ENCODE peak calls at places on chromosomes 1 and 21, in five cellular contexts. S is naive thymus-derived CD4-positive, alpha-beta T cell; B is CD4-positive, CD25-positive, alpha-beta regulatory T cell; M is colonic mucosa; P is CD8-positive, alpha-beta memory T cell. W is an unnamed sample.

GRCh38 chr1:29239142-29239541 is 2.8 kb downstream of the PTPRU start:
- DNase-seq in S (no peak), B (no peak), M (no peak), P (no peak), W (peak; percentile 63)

GRCh38 chr1:78543941-78544630 is 53.3 kb downstream of the PTGFR start:
- DNase-seq in S (no peak), B (no peak), M (no peak), P (no peak), W (no peak)

GRCh38 chr1:228370941-228371740 is 35.5 kb downstream of the TRIM11 start:
- DNase-seq in S (no peak), B (no peak), M (no peak), P (no peak), W (peak; percentile 43)

GRCh38 chr1:164716992-164717703 is 158.2 kb downstream of the PBX1 start:
- DNase-seq in S (no peak), B (peak; percentile 0), M (no peak), P (no peak), W (peak; percentile 21)

GRCh38 chr1:1355376-1355775 is 3.0 kb downstream of the MXRA8 start:
- DNase-seq in S (no peak), B (no peak), M (no peak), P (no peak), W (no peak)

GRCh38 chr1:174812656-174813055 is 187.1 kb upstream of the CACYBP start:
- DNase-seq in S (no peak), B (no peak), M (no peak), P (no peak), W (no peak)

GRCh38 chr1:166905930-166906329 is 29.9 kb upstream of the TADA1 start:
- DNase-seq in S (no peak), B (no peak), M (no peak), P (no peak), W (no peak)

GRCh38 chr21:41678016-41678935 is 88.6 kb downstream of the RIPK4 start:
- DNase-seq in S (no peak), B (no peak), M (peak; percentile 86), P (no peak), W (peak; percentile 80)

GRCh38 chr1:23210351-23210785 is 6.9 kb downstream of the HTR1D start:
- DNase-seq in S (no peak), B (no peak), M (no peak), P (no peak), W (peak; percentile 34)

GRCh38 chr1:186819563-186819962 is 9.2 kb upstream of the PLA2G4A start:
- DNase-seq in S (no peak), B (no peak), M (no peak), P (no peak), W (no peak)

GRCh38 chr1:224450164-224450955 is 15.8 kb upstream of the WDR26 start:
- DNase-seq in S (no peak), B (peak; percentile 19), M (no peak), P (peak; percentile 16), W (no peak)

GRCh38 chr21:42107177-42107880 is 36.2 kb downstream of the UMODL1 start:
- DNase-seq in S (no peak), B (no peak), M (no peak), P (no peak), W (no peak)

GRCh38 chr1:183844806-183845205 is 39.9 kb downstream of the RGL1 start:
- DNase-seq in S (no peak), B (no peak), M (no peak), P (no peak), W (no peak)

GRCh38 chr1:66248257-66248656 is 285.7 kb upstream of the SGIP1 start:
- DNase-seq in S (no peak), B (no peak), M (no peak), P (no peak), W (no peak)

GRCh38 chr21:25283720-25284119 is 323.6 kb downstream of the MRPL39 start:
- DNase-seq in S (no peak), B (peak; percentile 20), M (no peak), P (peak; percentile 10), W (peak; percentile 3)

GRCh38 chr1:218439541-218440295 is 94.6 kb downstream of the TGFB2 start:
- DNase-seq in S (no peak), B (no peak), M (no peak), P (no peak), W (no peak)

GRCh38 chr1:222975472-222976122 is 160.8 kb downstream of the DISP1 start:
- DNase-seq in S (no peak), B (no peak), M (no peak), P (no peak), W (no peak)

GRCh38 chr1:234206651-234207284 is 166.5 kb upstream of the COA6 start:
- DNase-seq in S (no peak), B (no peak), M (no peak), P (no peak), W (peak; percentile 89)

GRCh38 chr1:56709269-56709880 is 64.3 kb downstream of the PRKAA2 start:
- DNase-seq in S (no peak), B (peak; percentile 49), M (no peak), P (no peak), W (peak; percentile 40)

GRCh38 chr1:1001631-1002300 is 1.9 kb upstream of the HES4 start:
- DNase-seq in S (peak; percentile 89), B (peak; percentile 42), M (peak; percentile 85), P (peak; percentile 57), W (peak; percentile 83)

GRCh38 chr1:63928197-63929105 is 154.6 kb downstream of the ROR1 start:
- DNase-seq in S (no peak), B (no peak), M (no peak), P (no peak), W (no peak)

GRCh38 chr1:237863234-237863633 is 27.5 kb downstream of the ZP4 start:
- DNase-seq in S (no peak), B (no peak), M (no peak), P (no peak), W (no peak)

GRCh38 chr21:14880922-14881321 is 183.9 kb downstream of the NRIP1 start:
- DNase-seq in S (no peak), B (no peak), M (no peak), P (no peak), W (peak; percentile 42)

GRCh38 chr1:4736254-4736653 is 81.8 kb downstream of the AJAP1 start:
- DNase-seq in S (no peak), B (no peak), M (no peak), P (no peak), W (no peak)

GRCh38 chr21:42218836-42219605 is at the start of gene ABCG1:
- DNase-seq in S (peak; percentile 65), B (peak; percentile 47), M (peak; percentile 73), P (peak; percentile 48), W (peak; percentile 69)

GRCh38 chr1:1539310-1540014 is 962 bp downstream of the TMEM240 start:
- DNase-seq in S (no peak), B (no peak), M (no peak), P (no peak), W (no peak)

GRCh38 chr1:16010837-16011236 is 6.8 kb downstream of the SRARP start:
- DNase-seq in S (no peak), B (no peak), M (no peak), P (no peak), W (no peak)

GRCh38 chr1:66770694-66771093 is 18.4 kb downstream of the DYNLT5 start:
- DNase-seq in S (no peak), B (no peak), M (no peak), P (no peak), W (no peak)

GRCh38 chr1:9078035-9078948 is 8.9 kb upstream of the SLC2A5 start:
- DNase-seq in S (no peak), B (peak; percentile 72), M (no peak), P (no peak), W (no peak)

GRCh38 chr1:93988634-93989350 is 79.6 kb upstream of the GCLM start:
- DNase-seq in S (no peak), B (no peak), M (no peak), P (no peak), W (peak; percentile 82)

DNA sequence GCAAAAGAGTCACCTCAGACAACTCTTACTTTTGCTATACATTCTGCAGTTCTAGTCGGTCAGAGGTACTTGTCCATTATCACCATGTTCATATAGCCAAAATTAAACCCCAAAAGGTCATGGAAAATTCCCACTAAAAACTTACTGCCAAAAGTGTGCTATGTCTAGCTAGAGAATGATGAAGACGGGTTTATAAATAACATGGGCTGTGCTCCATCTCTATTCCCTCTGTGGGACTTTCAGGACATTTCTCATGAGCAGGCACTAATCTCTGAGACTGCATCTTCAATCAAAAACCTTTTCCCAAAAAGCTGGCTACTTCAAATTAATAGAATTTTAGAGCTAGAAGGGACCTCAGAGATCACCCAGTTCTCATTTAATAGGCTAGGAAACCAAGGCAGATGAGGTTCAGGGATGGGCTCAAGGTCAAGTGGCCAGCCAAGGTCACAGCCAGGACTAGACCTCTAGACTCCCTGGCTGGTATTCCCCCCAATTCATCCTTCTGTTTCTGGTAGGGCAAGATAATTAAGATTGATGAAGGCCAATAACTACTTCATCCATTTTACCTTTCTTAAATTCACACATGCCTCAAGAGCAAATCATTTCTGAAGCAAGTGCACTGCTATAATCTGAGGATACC is 21.0 kb upstream of the MOB3C start:
- DNase-seq in S (no peak), B (no peak), M (no peak), P (no peak), W (no peak)
- H3K27ac ChIP-seq in S (no peak overlapping the region), B (no peak overlapping the region), M (no peak overlapping the region), P (no peak overlapping the region), W (no peak overlapping the region)

GRCh38 chr1:24930703-24931480 is 816 bp upstream of the RUNX3 start:
- DNase-seq in S (no peak), B (no peak), M (no peak), P (no peak), W (no peak)
- H3K27ac ChIP-seq in S (peak overlapping the region; percentile 79), B (peak overlapping the region; percentile 98), M (peak overlapping the region; percentile 60), P (peak overlapping the region; percentile 45), W (no peak overlapping the region)

GRCh38 chr1:150564051-150564991 is 15.1 kb downstream of the MCL1 start:
- DNase-seq in S (no peak), B (peak; percentile 73), M (no peak), P (no peak), W (no peak)

GRCh38 chr1:150561830-150562367 is 12.7 kb downstream of the ADAMTSL4 start:
- DNase-seq in S (peak; percentile 89), B (peak; percentile 96), M (peak; percentile 96), P (peak; percentile 70), W (peak; percentile 88)

GRCh38 chr1:150562384-150563339 is 13.5 kb downstream of the ADAMTSL4 start:
- DNase-seq in S (peak; percentile 73), B (peak; percentile 93), M (peak; percentile 67), P (peak; percentile 69), W (no peak)

GRCh38 chr1:150560986-150561829 is 12.0 kb downstream of the ADAMTSL4 start:
- DNase-seq in S (peak; percentile 85), B (peak; percentile 88), M (peak; percentile 96), P (peak; percentile 69), W (peak; percentile 95)

DNA sequence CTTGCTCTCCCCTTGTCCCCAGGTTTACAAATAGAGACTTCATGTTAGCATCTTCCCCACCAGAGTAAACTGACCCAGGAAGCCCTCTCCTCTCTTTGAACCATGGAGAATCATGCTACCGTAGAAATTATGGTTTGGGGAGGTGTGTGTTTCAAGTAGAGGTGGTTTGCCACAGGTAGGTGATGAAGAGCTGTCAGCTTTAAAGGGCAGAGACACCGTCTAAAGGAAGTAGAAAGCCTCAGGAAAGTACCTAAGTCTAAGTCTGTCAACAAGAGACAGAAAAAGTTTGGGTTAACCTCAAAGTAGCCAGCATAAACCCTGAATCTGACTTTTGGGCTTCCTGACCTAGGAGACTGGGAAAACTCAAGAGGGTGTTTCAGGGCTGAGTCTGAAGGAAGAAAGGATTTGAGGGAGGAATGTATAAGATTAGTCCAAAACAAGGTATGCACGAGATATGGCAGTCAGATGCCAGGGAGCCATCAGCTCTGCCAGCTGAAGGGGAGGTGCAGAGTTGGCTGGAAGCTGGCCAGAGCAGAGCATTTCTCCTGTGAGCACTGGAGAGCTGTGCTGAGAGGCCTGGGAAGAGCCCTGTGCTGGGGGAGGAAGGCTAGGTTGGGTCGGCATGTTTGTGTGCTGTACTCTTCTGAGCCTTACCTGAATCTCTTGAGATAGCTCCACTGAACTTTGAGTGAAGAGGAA is 14.3 kb downstream of the ADAMTSL4 start:
- DNase-seq in S (no peak), B (peak; percentile 89), M (peak; percentile 77), P (peak; percentile 83), W (no peak)
- H3K27ac ChIP-seq in S (peak overlapping the region; percentile 97), B (peak overlapping the region; percentile 95), M (peak overlapping the region; percentile 98), P (peak overlapping the region; percentile 94), W (peak overlapping the region; percentile 100)

GRCh38 chr1:231234506-231234905 is 6.5 kb upstream of the GNPAT start:
- DNase-seq in S (no peak), B (no peak), M (no peak), P (no peak), W (no peak)
- H3K27ac ChIP-seq in S (no peak overlapping the region), B (no peak overlapping the region), M (peak overlapping the region; percentile 78), P (no peak overlapping the region), W (no peak overlapping the region)

W was measured in RWPE1.